ENCODE peak calls at places on chromosomes 11 and 22, in seven cellular contexts. O is prostate gland, C is stomach, D is adrenal gland, R is right lobe of liver, P is A549, Q is IMR-90. T is an unnamed sample. For H3K4me1, the result is how much of the 10 kb centered on the place peaks cover.

GRCh38 chr11:117663389-117663788 is 133.6 kb downstream of the DSCAML1 start:
- DNase-seq in D (no peak), P (no peak), C (no peak), Q (no peak), R (no peak), O (no peak), T (no peak)

GRCh38 chr11:2266586-2267305 is 3.6 kb downstream of the ASCL2 start:
- DNase-seq in O (no peak), R (no peak), P (no peak), D (no peak), C (no peak), Q (no peak), T (no peak)

GRCh38 chr11:95426823-95427462 is 195.9 kb upstream of the SESN3 start:
- DNase-seq in C (no peak), O (no peak), Q (no peak), R (no peak), D (no peak), P (no peak), T (no peak)

GRCh38 chr11:48108231-48109045 is 108.2 kb upstream of the OR4B1 start:
- DNase-seq in R (peak), D (no peak), C (no peak), Q (no peak), O (no peak), P (no peak), T (no peak)

GRCh38 chr22:24400037-24400725 is 27.2 kb upstream of the ADORA2A start:
- DNase-seq in P (no peak), C (no peak), O (no peak), Q (no peak), D (no peak), R (no peak), T (no peak)

GRCh38 chr11:45243931-45244330 is 42.2 kb downstream of the SYT13 start:
- DNase-seq in O (no peak), C (no peak), D (no peak), R (no peak), Q (no peak), P (no peak), T (no peak)

GRCh38 chr11:84800755-84801346 is 826.3 kb downstream of the DLG2 start:
- DNase-seq in P (peak), R (no peak), C (no peak), O (no peak), Q (peak), D (no peak), T (no peak)

GRCh38 chr11:67274768-67275605 is 8.7 kb downstream of the GRK2 start:
- DNase-seq in Q (no peak), R (peak), O (no peak), P (no peak), C (no peak), D (peak), T (peak)

GRCh38 chr11:114775849-114776621 is 97.7 kb downstream of the NXPE2 start:
- DNase-seq in D (no peak), R (no peak), Q (no peak), O (no peak), C (no peak), P (no peak), T (no peak)

GRCh38 chr11:63762662-63763505 is 5.7 kb downstream of the ZFTA start:
- DNase-seq in C (peak), R (peak), Q (no peak), D (peak), P (no peak), O (no peak), T (peak)

GRCh38 chr11:4203603-4204360 is 109.2 kb downstream of the RRM1 start:
- DNase-seq in C (no peak), Q (no peak), P (peak), R (no peak), D (no peak), O (no peak), T (no peak)

GRCh38 chr11:15769203-15769602 is 587.1 kb downstream of the SOX6 start:
- DNase-seq in C (peak), O (peak), P (no peak), Q (no peak), R (no peak), D (no peak), T (no peak)

GRCh38 chr11:20110908-20111669 is 49.2 kb downstream of the DBX1 start:
- DNase-seq in C (peak), Q (peak), D (peak), R (peak), P (peak), O (peak), T (no peak)

GRCh38 chr11:85750646-85751045 is 60.3 kb downstream of the SYTL2 start:
- DNase-seq in P (no peak), C (no peak), D (no peak), O (no peak), Q (no peak), R (no peak), T (no peak)

GRCh38 chr22:47285981-47286380 is 523.5 kb downstream of the TBC1D22A start:
- DNase-seq in R (no peak), P (no peak), D (no peak), Q (no peak), O (no peak), C (no peak), T (no peak)

GRCh38 chr11:72573380-72573949 is 100.8 kb downstream of the PDE2A start:
- DNase-seq in R (peak), Q (peak), P (peak), D (peak), O (no peak), C (no peak), T (no peak)

GRCh38 chr22:20155330-20156041 is 4.6 kb upstream of the CCDC188 start:
- DNase-seq in R (no peak), P (no peak), Q (no peak), O (no peak), D (no peak), C (peak), T (peak)

GRCh38 chr11:123300874-123301695 is 106.0 kb upstream of the CLMP start:
- DNase-seq in O (no peak), Q (peak), C (no peak), D (no peak), P (peak), R (no peak), T (no peak)

GRCh38 chr22:20584872-20585639 is 77.6 kb downstream of the MED15 start:
- DNase-seq in D (no peak), P (no peak), O (no peak), Q (no peak), R (peak), C (no peak), T (no peak)

GRCh38 chr22:26170112-26170492 is 840 bp downstream of the SEZ6L start:
- DNase-seq in D (no peak), O (no peak), R (no peak), C (no peak), Q (no peak), P (no peak), T (no peak)

GRCh38 chr22:45887202-45888131 is 89.5 kb downstream of the WNT7B start:
- DNase-seq in C (peak), Q (no peak), R (no peak), O (peak), P (no peak), D (no peak), T (peak)

GRCh38 chr11:45102810-45103621 is 43.4 kb upstream of the PRDM11 start:
- DNase-seq in P (peak), O (no peak), R (peak), D (peak), C (peak), Q (peak), T (peak)

GRCh38 chr11:58905141-58905715 is 34.1 kb upstream of the GLYATL1 start:
- DNase-seq in Q (peak), R (no peak), O (peak), C (no peak), P (no peak), D (no peak), T (peak)

GRCh38 chr11:85444479-85444878 is 182.7 kb downstream of the DLG2 start:
- DNase-seq in O (no peak), C (no peak), P (no peak), Q (no peak), D (no peak), R (no peak), T (no peak)

GRCh38 chr11:133742388-133742787 is 102.9 kb downstream of the SPATA19 start:
- DNase-seq in D (no peak), O (no peak), C (no peak), R (no peak), Q (no peak), P (no peak), T (no peak)

GRCh38 chr22:21762712-21763581 is 27.4 kb upstream of the YPEL1 start:
- DNase-seq in R (no peak), D (no peak), O (no peak), Q (no peak), P (no peak), C (no peak), T (no peak)

GRCh38 chr11:3916962-3917361 is 61.5 kb downstream of the STIM1 start:
- DNase-seq in C (no peak), D (no peak), R (no peak), O (no peak), Q (no peak), P (no peak), T (no peak)

GRCh38 chr11:17864478-17864941 is 129.9 kb downstream of the KCNC1 start:
- DNase-seq in O (no peak), R (no peak), C (peak), D (no peak), Q (no peak), P (peak), T (no peak)

GRCh38 chr22:26068571-26068970 is 100.7 kb upstream of the SEZ6L start:
- DNase-seq in C (no peak), R (no peak), O (no peak), Q (no peak), D (no peak), P (no peak), T (no peak)

GRCh38 chr22:48591286-48592065 is 1236.2 kb downstream of the BRD1 start:
- DNase-seq in C (no peak), Q (no peak), R (no peak), P (no peak), D (no peak), O (no peak), T (peak)

GRCh38 chr22:48588881-48589450 is 1238.7 kb downstream of the BRD1 start:
- DNase-seq in P (no peak), C (no peak), R (no peak), D (no peak), O (no peak), Q (no peak), T (no peak)

GRCh38 chr22:48592066-48592345 is 1235.7 kb downstream of the BRD1 start:
- DNase-seq in P (no peak), Q (no peak), D (no peak), C (no peak), R (no peak), O (no peak), T (no peak)

GRCh38 chr22:48588151-48588880 is 1239.4 kb downstream of the BRD1 start:
- DNase-seq in O (no peak), C (no peak), Q (no peak), P (no peak), R (no peak), D (no peak), T (no peak)

GRCh38 chr22:48589901-48590300 is 1237.8 kb downstream of the BRD1 start:
- DNase-seq in O (no peak), C (no peak), Q (no peak), R (no peak), P (no peak), D (no peak), T (peak)
- TF ChIP-seq POLR2A in O (no peak), C (no peak), Q (no peak), R (no peak), P (no peak), D (no peak), T (no peak)

GRCh38 chr11:112226062-112226921 is at the start of gene PTS:
- DNase-seq in Q (peak), D (peak), R (peak), O (peak), P (peak), C (peak), T (peak)

GRCh38 chr11:112229159-112229558 is 2.9 kb downstream of the PTS start:
- DNase-seq in Q (no peak), P (no peak), O (no peak), R (no peak), C (no peak), D (no peak), T (no peak)

GRCh38 chr11:112227002-112227401 is 774 bp downstream of the PTS start:
- DNase-seq in Q (peak), D (no peak), C (no peak), P (peak), R (no peak), O (no peak), T (no peak)

GRCh38 chr11:112228706-112229105 is 2.5 kb downstream of the PTS start:
- DNase-seq in R (no peak), C (no peak), D (no peak), O (no peak), Q (no peak), P (no peak), T (no peak)

GRCh38 chr11:112227471-112227870 is 1.2 kb downstream of the PTS start:
- DNase-seq in C (no peak), O (no peak), P (no peak), D (no peak), R (no peak), Q (no peak), T (no peak)
- H3K4me1 ChIP-seq in C (under half), O (under half), P (under half), D (under half), R (under half), Q (under half), T (under half)

GRCh38 chr11:104968856-104969776 is 742 bp upstream of the CASP4 start:
- DNase-seq in P (no peak), D (peak), Q (peak), O (peak), C (no peak), R (peak), T (peak)

GRCh38 chr11:104967493-104968364 is 645 bp downstream of the CASP4 start:
- DNase-seq in O (no peak), C (no peak), P (no peak), Q (peak), D (no peak), R (no peak), T (no peak)

GRCh38 chr11:104970756-104971155 is 2.4 kb upstream of the CASP4 start:
- DNase-seq in R (no peak), D (no peak), Q (no peak), O (no peak), C (no peak), P (no peak), T (no peak)

GRCh38 chr11:104965735-104966134 is 2.6 kb downstream of the CASP4 start:
- DNase-seq in R (no peak), P (no peak), Q (no peak), D (no peak), C (no peak), O (no peak), T (no peak)

GRCh38 chr11:104968365-104968855 is at the start of gene CASP4:
- DNase-seq in O (peak), R (no peak), Q (peak), P (peak), D (peak), C (no peak), T (no peak)
- TF ChIP-seq POLR2A in O (no peak), R (peak), Q (peak), P (no peak), D (no peak), C (no peak), T (no peak)

DNA sequence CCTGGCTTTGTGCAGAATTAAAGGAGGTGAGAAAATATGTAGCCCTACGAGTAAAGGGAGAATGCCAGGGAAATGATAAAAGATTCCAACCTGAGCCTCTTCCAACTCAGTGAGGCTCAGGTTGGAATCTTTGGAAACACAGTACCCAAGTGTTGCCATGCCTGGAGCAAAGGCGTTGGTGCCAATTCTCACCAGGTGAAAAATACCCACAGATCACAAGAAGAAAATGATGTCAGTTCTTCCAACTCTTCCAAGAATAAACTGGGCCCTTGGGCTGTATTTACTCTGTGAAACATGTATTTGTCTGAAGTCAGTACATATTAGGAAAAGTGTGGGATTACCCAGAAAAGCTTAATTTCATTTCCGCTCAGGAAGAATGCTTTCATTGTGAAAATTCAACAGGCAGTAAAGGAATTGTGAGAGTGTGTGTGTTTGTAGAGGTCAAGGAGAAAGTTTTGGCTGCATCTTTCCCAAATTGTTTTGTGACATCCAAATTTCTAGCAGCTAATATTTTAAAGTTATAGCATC is 235.3 kb upstream of the MPPED2 start:
- DNase-seq in D (no peak), R (no peak), O (no peak), C (no peak), P (no peak), Q (no peak), T (no peak)
- H3K4me1 ChIP-seq in D (under half), R (under half), O (under half), C (under half), P (under half), Q (under half), T (under half)

DNA sequence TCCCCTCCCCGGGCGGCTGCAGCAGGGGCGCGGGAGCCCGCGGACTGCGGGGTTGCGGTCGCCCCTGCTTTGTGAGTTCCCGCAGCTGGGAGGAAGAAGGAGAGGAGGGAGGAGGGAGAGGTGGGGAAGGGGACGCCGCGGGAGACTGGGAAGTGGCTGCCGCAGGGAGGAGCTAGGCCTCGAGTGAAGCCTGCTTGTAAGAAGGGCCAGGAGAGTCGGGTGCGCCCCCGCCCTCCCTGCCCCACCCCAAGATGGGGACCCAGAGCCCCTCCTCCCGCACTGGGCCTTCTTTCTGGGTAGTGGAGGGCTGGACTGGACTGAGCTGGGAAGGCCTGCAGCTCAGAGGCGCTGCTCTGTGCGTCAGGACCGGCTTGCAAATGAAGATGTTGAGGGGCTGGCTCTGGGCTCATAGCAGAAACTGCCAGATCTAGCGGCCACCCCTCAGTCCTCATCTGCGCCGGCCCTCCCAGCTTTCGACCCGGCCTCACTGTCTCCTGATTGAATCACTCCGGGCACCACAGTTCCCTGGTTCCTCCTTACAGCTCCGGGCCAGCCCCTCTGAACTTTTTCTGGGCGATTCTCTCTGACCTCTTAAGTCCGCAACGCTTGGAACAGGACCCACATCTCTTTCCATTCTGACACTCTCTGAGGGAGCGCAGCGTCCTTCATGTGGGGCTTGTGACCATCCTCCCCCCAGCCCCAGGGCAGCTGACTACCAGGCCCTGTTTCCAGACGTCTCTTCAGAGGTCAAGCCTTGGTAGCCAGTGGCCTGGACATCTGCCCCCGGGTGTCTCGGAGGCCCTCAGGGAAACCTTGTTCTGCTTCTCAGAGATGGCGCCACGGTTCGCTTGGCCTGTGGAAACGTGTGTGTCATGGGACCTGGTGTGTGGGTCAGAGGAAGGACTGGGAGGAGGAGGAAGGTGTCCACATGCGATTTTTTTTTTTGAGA is 21.9 kb downstream of the SERPINH1 start:
- DNase-seq in O (peak), C (peak), R (no peak), P (no peak), Q (peak), D (peak), T (peak)
- TF ChIP-seq POLR2A in O (peak), C (no peak), R (no peak), P (no peak), Q (peak), D (no peak), T (no peak)

DNA sequence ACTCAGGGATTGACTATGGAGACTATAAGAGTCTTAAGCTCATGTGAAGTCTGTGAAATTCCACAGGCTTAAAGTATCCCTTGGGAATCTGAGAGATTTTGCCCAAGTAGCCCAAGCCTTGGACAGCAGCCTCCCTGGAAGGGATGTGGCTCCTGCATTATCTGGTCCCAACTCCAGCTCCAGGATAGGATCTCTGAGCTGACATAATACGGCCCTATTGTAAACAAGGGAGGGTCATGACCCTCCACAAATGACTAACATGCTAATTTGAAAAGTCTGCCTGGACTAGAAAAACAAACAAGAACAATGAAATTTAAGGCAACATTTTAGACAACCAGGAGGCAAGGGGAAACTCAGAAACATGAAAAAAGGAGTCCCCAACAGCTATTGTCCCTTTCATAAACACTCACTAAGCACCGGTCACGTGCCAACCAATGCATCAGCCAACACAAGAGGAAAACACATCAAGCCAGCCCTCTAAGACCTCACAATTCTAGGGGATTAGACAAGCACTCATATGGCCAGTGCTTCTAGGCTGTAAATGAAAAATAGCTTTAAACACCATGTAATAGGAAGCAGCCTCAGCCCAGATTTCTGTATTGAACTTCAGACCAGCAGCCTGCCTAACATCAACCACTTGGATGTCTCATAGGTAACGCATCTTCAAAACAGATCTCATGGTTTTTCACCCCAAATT is 101.2 kb upstream of the TIMP3 start:
- DNase-seq in D (no peak), C (no peak), O (no peak), Q (peak), P (no peak), R (no peak), T (no peak)
- H3K4me1 ChIP-seq in D (under half), C (under half), O (under half), Q (under half), P (under half), R (under half), T (under half)

GRCh38 chr11:119062779-119063178 is 4.8 kb upstream of the VPS11 start:
- DNase-seq in R (no peak), O (no peak), D (peak), C (peak), P (peak), Q (peak), T (no peak)

GRCh38 chr11:119057000-119057769 is at the start of gene HYOU1:
- DNase-seq in D (peak), Q (peak), C (peak), O (peak), P (peak), R (peak), T (peak)

GRCh38 chr11:119065369-119065768 is 2.2 kb upstream of the VPS11 start:
- DNase-seq in Q (peak), P (peak), O (no peak), C (no peak), D (no peak), R (no peak), T (no peak)

GRCh38 chr11:119056397-119056999 is 507 bp downstream of the HYOU1 start:
- DNase-seq in Q (peak), P (no peak), R (no peak), O (no peak), D (peak), C (peak), T (peak)

GRCh38 chr11:119061256-119061655 is 4.3 kb upstream of the HYOU1 start:
- DNase-seq in D (no peak), C (no peak), R (no peak), P (no peak), Q (no peak), O (no peak), T (no peak)
- TF ChIP-seq POLR2A in D (no peak), C (no peak), R (no peak), P (no peak), Q (no peak), O (no peak), T (no peak)

GRCh38 chr11:92473736-92474135 is 249.1 kb downstream of the FAT3 start:
- DNase-seq in Q (peak), O (no peak), P (peak), C (no peak), D (no peak), R (no peak), T (no peak)
- H3K4me1 ChIP-seq in Q (under half), O (under half), P (under half), C (under half), D (under half), R (under half), T (under half)

T was measured in heart left ventricle.